ENCODE peak calls at places on chromosome 7, in ten cellular contexts. X, K, R, V, I, C, U, Y, G and E are unnamed samples. For H3K4me1, the result is how much of the 10 kb centered on the place peaks cover.

GRCh38 chr7:87784424-87784823 is 91.7 kb downstream of the SLC25A40 start:
- DNase-seq in G (no peak), K (no peak), I (peak), U (no peak), V (no peak), Y (no peak), C (no peak), R (no peak), X (no peak), E (no peak)

GRCh38 chr7:88151119-88151790 is 68.6 kb downstream of the SRI start:
- DNase-seq in K (no peak), U (no peak), Y (no peak), I (no peak), X (no peak), V (no peak), R (no peak), C (no peak), G (no peak), E (no peak)

GRCh38 chr7:30665449-30665848 is 16.8 kb downstream of the CRHR2 start:
- DNase-seq in U (no peak), V (no peak), K (no peak), R (no peak), X (no peak), Y (no peak), G (no peak), I (no peak), C (no peak), E (no peak)

GRCh38 chr7:11970132-11970531 is 138.1 kb upstream of the THSD7A start:
- DNase-seq in U (no peak), R (no peak), V (no peak), Y (no peak), G (no peak), X (no peak), I (no peak), C (no peak), K (no peak), E (no peak)

GRCh38 chr7:30755384-30756154 is 3.6 kb downstream of the INMT start:
- DNase-seq in G (no peak), K (peak), Y (no peak), V (no peak), X (no peak), R (peak), U (no peak), C (no peak), I (no peak), E (peak)

GRCh38 chr7:27053153-27053552 is 42.6 kb downstream of the HOXA1 start:
- DNase-seq in R (no peak), U (no peak), Y (no peak), C (no peak), G (no peak), K (no peak), V (no peak), I (peak), X (no peak), E (no peak)

GRCh38 chr7:120436487-120437060 is 163.6 kb downstream of the KCND2 start:
- DNase-seq in K (no peak), C (no peak), G (no peak), I (no peak), U (no peak), X (no peak), V (no peak), Y (no peak), R (no peak), E (no peak)

GRCh38 chr7:88027724-88028123 is 93.7 kb downstream of the ADAM22 start:
- DNase-seq in Y (no peak), C (no peak), X (no peak), K (no peak), R (no peak), G (no peak), V (no peak), I (no peak), U (no peak), E (no peak)

GRCh38 chr7:55158541-55158940 is 139.7 kb downstream of the EGFR start:
- DNase-seq in X (no peak), G (no peak), U (no peak), K (no peak), I (no peak), Y (no peak), R (no peak), C (no peak), V (no peak), E (no peak)

GRCh38 chr7:43612599-43613589 is 30.0 kb downstream of the STK17A start:
- DNase-seq in Y (no peak), K (no peak), C (no peak), G (no peak), I (no peak), R (no peak), U (no peak), X (no peak), V (no peak), E (no peak)

GRCh38 chr7:130277763-130278643 is 11.3 kb downstream of the CPA2 start:
- DNase-seq in K (no peak), U (peak), G (no peak), Y (no peak), X (peak), C (no peak), R (peak), I (peak), V (no peak), E (peak)

GRCh38 chr7:100545636-100546128 is 6.7 kb downstream of the AGFG2 start:
- DNase-seq in R (peak), X (peak), I (peak), G (no peak), K (peak), U (peak), Y (peak), C (no peak), V (peak), E (no peak)

GRCh38 chr7:1678571-1679325 is 8.7 kb downstream of the ELFN1 start:
- DNase-seq in U (no peak), Y (no peak), V (no peak), C (no peak), G (peak), I (no peak), X (no peak), R (peak), K (peak), E (no peak)

GRCh38 chr7:67022501-67022900 is 25.9 kb downstream of the TYW1 start:
- DNase-seq in C (no peak), I (no peak), U (no peak), Y (no peak), X (no peak), K (no peak), V (no peak), R (no peak), G (no peak), E (no peak)

GRCh38 chr7:94591185-94591584 is 64.7 kb downstream of the SGCE start:
- DNase-seq in R (no peak), Y (no peak), G (no peak), V (no peak), K (no peak), X (no peak), U (no peak), C (no peak), I (no peak), E (no peak)

GRCh38 chr7:27219821-27220220 is 19.9 kb upstream of the HOXA13 start:
- DNase-seq in G (no peak), I (no peak), X (no peak), R (no peak), U (no peak), Y (no peak), K (no peak), C (no peak), V (no peak), E (no peak)

GRCh38 chr7:150927954-150928340 is 50.2 kb downstream of the KCNH2 start:
- DNase-seq in V (no peak), R (no peak), K (no peak), Y (no peak), C (no peak), I (no peak), X (no peak), U (peak), G (no peak), E (no peak)

GRCh38 chr7:43880596-43880995 is 11.3 kb upstream of the MRPS24 start:
- DNase-seq in X (no peak), Y (no peak), C (no peak), U (no peak), R (no peak), G (no peak), K (no peak), I (peak), V (no peak), E (no peak)

GRCh38 chr7:65988084-65988483 is 6.1 kb upstream of the GUSB start:
- DNase-seq in G (no peak), U (no peak), I (no peak), C (no peak), K (no peak), V (no peak), Y (no peak), R (no peak), X (no peak), E (no peak)

GRCh38 chr7:41758321-41758720 is 55.4 kb upstream of the INHBA start:
- DNase-seq in R (no peak), V (no peak), U (no peak), G (no peak), I (no peak), K (no peak), C (no peak), X (no peak), Y (no peak), E (no peak)

GRCh38 chr7:2628891-2629290 is 2.9 kb upstream of the TTYH3 start:
- DNase-seq in Y (no peak), C (no peak), G (no peak), X (no peak), K (no peak), I (no peak), R (no peak), U (no peak), V (no peak), E (no peak)

GRCh38 chr7:151271699-151272355 is 23.3 kb upstream of the SMARCD3 start:
- DNase-seq in V (peak), C (no peak), G (peak), U (peak), Y (peak), I (no peak), K (peak), X (no peak), R (no peak), E (no peak)

GRCh38 chr7:123624527-123625183 is 23.0 kb downstream of the ASB15 start:
- DNase-seq in V (no peak), U (peak), I (peak), K (no peak), Y (peak), C (no peak), G (peak), X (peak), R (peak), E (no peak)

GRCh38 chr7:29990931-29991330 is 1.3 kb upstream of the SCRN1 start:
- DNase-seq in K (no peak), C (no peak), G (no peak), I (no peak), V (no peak), U (no peak), Y (no peak), X (no peak), R (no peak), E (no peak)

GRCh38 chr7:12706900-12707536 is 19.6 kb downstream of the ARL4A start:
- DNase-seq in I (no peak), G (no peak), C (no peak), X (no peak), K (no peak), U (peak), V (no peak), Y (no peak), R (no peak), E (no peak)

GRCh38 chr7:27124096-27124978 is 6.2 kb downstream of the HOXA4 start:
- DNase-seq in Y (no peak), K (no peak), V (no peak), X (no peak), U (no peak), R (no peak), I (no peak), C (no peak), G (no peak), E (no peak)

GRCh38 chr7:14931511-14932215 is 29.1 kb upstream of the DGKB start:
- DNase-seq in I (no peak), X (no peak), R (no peak), K (no peak), Y (no peak), G (no peak), C (no peak), U (no peak), V (no peak), E (no peak)

GRCh38 chr7:138285129-138285528 is 174.9 kb upstream of the TRIM24 start:
- DNase-seq in C (no peak), U (no peak), V (no peak), Y (no peak), X (no peak), K (no peak), G (no peak), I (no peak), R (no peak), E (no peak)

GRCh38 chr7:12861070-12861469 is 173.6 kb downstream of the ARL4A start:
- DNase-seq in R (no peak), K (no peak), U (no peak), Y (no peak), X (no peak), C (no peak), I (no peak), G (no peak), V (no peak), E (no peak)

GRCh38 chr7:28483868-28484267 is 71.5 kb downstream of the CREB5 start:
- DNase-seq in C (no peak), U (no peak), K (no peak), X (no peak), G (no peak), R (no peak), Y (no peak), V (no peak), I (no peak), E (no peak)

GRCh38 chr7:43791-44540 is 148.4 kb upstream of the FAM20C start:
- DNase-seq in K (no peak), C (no peak), I (no peak), Y (no peak), V (peak), X (no peak), R (no peak), U (no peak), G (no peak), E (peak)

GRCh38 chr7:132066776-132067175 is 509.5 kb downstream of the PLXNA4 start:
- DNase-seq in V (no peak), X (no peak), Y (no peak), K (no peak), C (no peak), R (no peak), U (no peak), I (no peak), G (no peak), E (peak)

GRCh38 chr7:132440126-132440525 is 136.1 kb downstream of the PLXNA4 start:
- DNase-seq in K (no peak), G (no peak), Y (no peak), U (no peak), C (no peak), V (no peak), I (no peak), X (no peak), R (no peak), E (no peak)

GRCh38 chr7:111559665-111560064 is 2.6 kb downstream of the IMMP2L start:
- DNase-seq in R (no peak), X (no peak), U (no peak), V (no peak), C (no peak), I (no peak), G (no peak), Y (no peak), K (no peak), E (no peak)

GRCh38 chr7:476736-477360 is 42.8 kb downstream of the PDGFA start:
- DNase-seq in R (no peak), I (no peak), V (no peak), C (no peak), X (no peak), K (peak), U (no peak), Y (no peak), G (no peak), E (peak)

GRCh38 chr7:27139335-27140107 is 4.0 kb downstream of the HOXA5 start:
- DNase-seq in Y (no peak), X (peak), I (peak), G (no peak), R (peak), V (no peak), C (no peak), U (no peak), K (no peak), E (peak)

GRCh38 chr7:112442210-112442609 is 8.1 kb upstream of the IFRD1 start:
- DNase-seq in G (no peak), K (no peak), C (no peak), R (no peak), Y (no peak), I (no peak), U (no peak), V (no peak), X (no peak), E (no peak)

GRCh38 chr7:65731562-65732035 is 141.3 kb upstream of the VKORC1L1 start:
- DNase-seq in V (peak), G (no peak), I (peak), Y (no peak), X (peak), C (no peak), U (no peak), R (no peak), K (no peak), E (no peak)

GRCh38 chr7:50869108-50869716 is 86.5 kb upstream of the GRB10 start:
- DNase-seq in X (no peak), C (no peak), Y (no peak), R (no peak), V (no peak), G (no peak), U (peak), K (no peak), I (no peak), E (no peak)

GRCh38 chr7:5429253-5429856 is 5.7 kb upstream of the TNRC18 start:
- DNase-seq in C (no peak), U (no peak), K (peak), V (no peak), G (no peak), X (peak), R (no peak), I (peak), Y (no peak), E (peak)

GRCh38 chr7:102081244-102081627 is 205.4 kb upstream of the SH2B2 start:
- DNase-seq in C (no peak), U (no peak), I (no peak), X (no peak), R (no peak), V (no peak), K (no peak), G (no peak), Y (no peak), E (no peak)

GRCh38 chr7:102080003-102080361 is 206.7 kb upstream of the SH2B2 start:
- DNase-seq in R (no peak), U (no peak), G (no peak), X (no peak), I (no peak), C (no peak), Y (no peak), V (no peak), K (peak), E (no peak)

GRCh38 chr7:102080371-102081243 is 206.1 kb upstream of the SH2B2 start:
- DNase-seq in Y (no peak), G (no peak), V (no peak), K (peak), U (no peak), C (no peak), R (no peak), X (no peak), I (no peak), E (no peak)

GRCh38 chr7:102077081-102077480 is 209.6 kb upstream of the SH2B2 start:
- DNase-seq in C (no peak), X (peak), Y (no peak), R (no peak), V (no peak), I (peak), K (peak), U (no peak), G (no peak), E (no peak)

GRCh38 chr7:102079140-102080002 is 207.3 kb upstream of the SH2B2 start:
- DNase-seq in Y (no peak), I (peak), G (no peak), C (no peak), K (peak), X (peak), V (no peak), R (no peak), U (no peak), E (no peak)
- H3K27ac ChIP-seq in Y (no peak), I (peak), G (no peak), C (no peak), K (no peak), X (peak), V (no peak), R (peak), U (peak), E (no peak)

DNA sequence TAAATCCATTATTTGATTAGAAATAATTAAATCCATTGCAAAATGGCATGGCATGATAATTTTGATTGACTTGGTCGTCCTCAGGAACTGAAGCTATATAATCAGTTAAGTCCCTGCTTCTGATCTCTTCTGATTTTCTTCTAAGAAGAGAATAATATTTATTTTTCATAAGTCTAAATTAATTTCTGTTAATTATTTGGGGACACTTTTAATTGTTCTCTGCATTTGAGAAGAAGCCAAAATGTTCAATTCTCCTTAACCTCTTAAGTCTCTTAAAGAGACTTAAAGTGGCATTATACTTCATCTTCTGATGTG is 67.2 kb downstream of the CAV1 start:
- DNase-seq in G (no peak), I (no peak), C (no peak), R (no peak), V (no peak), U (no peak), K (no peak), Y (no peak), X (no peak), E (no peak)
- TF ChIP-seq CTCF in G (no peak), I (no peak), C (no peak), R (no peak), V (no peak), U (peak), K (no peak), Y (peak), X (no peak), E (no peak)

GRCh38 chr7:17130281-17131059 is 168.0 kb upstream of the AHR start:
- DNase-seq in R (no peak), V (no peak), K (no peak), I (peak), Y (no peak), C (no peak), X (peak), G (no peak), U (peak), E (no peak)

GRCh38 chr7:17126413-17127374 is 171.8 kb upstream of the AHR start:
- DNase-seq in I (no peak), U (no peak), R (no peak), V (no peak), Y (no peak), G (no peak), X (no peak), K (no peak), C (no peak), E (no peak)

GRCh38 chr7:17131060-17131345 is 167.4 kb upstream of the AHR start:
- DNase-seq in Y (no peak), U (peak), X (peak), G (no peak), V (no peak), C (no peak), K (no peak), R (no peak), I (no peak), E (no peak)

GRCh38 chr7:17131983-17132655 is 166.3 kb upstream of the AHR start:
- DNase-seq in K (no peak), R (no peak), Y (no peak), I (no peak), G (no peak), C (no peak), V (no peak), X (no peak), U (no peak), E (no peak)

GRCh38 chr7:17129218-17129617 is 169.2 kb upstream of the AHR start:
- DNase-seq in Y (no peak), V (no peak), X (no peak), K (no peak), C (no peak), U (no peak), R (no peak), G (no peak), I (no peak), E (no peak)
- H3K4me1 ChIP-seq in Y (under half), V (under half), X (under half), K (under half), C (under half), U (under half), R (under half), G (under half), I (under half), E (under half)

DNA sequence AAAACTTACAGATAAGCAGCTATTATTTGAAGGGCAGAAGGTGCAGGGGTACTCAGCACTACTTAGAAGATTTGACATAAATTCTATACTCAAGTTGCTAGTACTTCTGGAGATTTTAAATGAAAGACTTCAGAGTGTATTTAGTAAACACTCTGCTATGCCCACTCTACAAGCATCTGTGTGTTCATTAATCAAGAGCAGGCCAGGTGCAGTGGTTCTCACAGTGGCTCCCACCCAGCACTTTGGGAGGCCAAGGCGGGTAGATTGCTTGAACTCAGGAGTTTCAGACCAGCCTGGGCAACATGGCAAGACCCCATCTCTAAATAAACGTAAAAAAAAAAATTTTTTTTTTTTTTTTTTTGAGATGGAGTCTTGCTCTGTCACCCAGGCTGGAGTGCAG is 38.9 kb upstream of the TOMM7 start:
- DNase-seq in X (no peak), R (no peak), Y (no peak), V (no peak), U (no peak), G (no peak), K (no peak), I (no peak), C (no peak), E (no peak)
- H3K27ac ChIP-seq in X (no peak), R (no peak), Y (no peak), V (no peak), U (no peak), G (no peak), K (no peak), I (peak), C (no peak), E (peak)